ENCODE peak calls at places on chromosomes 16 and 17, in four cellular contexts. One of them, this sample, is unnamed.

GRCh38 chr16:46573834-46574159 is 47.4 kb downstream of the SHCBP1 start:
- DNase-seq in HepG2: no peak
- DNase-seq in K562: no peak
- DNase-seq in GM12878: no peak
- DNase-seq in this sample: no peak

GRCh38 chr17:45394913-45395568 is 37.6 kb downstream of the ARHGAP27 start:
- DNase-seq in GM12878: no peak
- DNase-seq in HepG2: peak
- DNase-seq in K562: peak
- DNase-seq in this sample: peak

GRCh38 chr17:45342871-45343526 is 26.2 kb upstream of the MAP3K14 start:
- DNase-seq in K562: no peak
- DNase-seq in GM12878: no peak
- DNase-seq in HepG2: no peak
- DNase-seq in this sample: no peak

GRCh38 chr17:40062347-40063033 is at the start of gene THRA:
- DNase-seq in GM12878: no peak
- DNase-seq in K562: peak
- DNase-seq in HepG2: no peak
- DNase-seq in this sample: peak

GRCh38 chr16:50152386-50152806 is 710 bp upstream of the TENT4B start:
- DNase-seq in HepG2: no peak
- DNase-seq in GM12878: peak
- DNase-seq in K562: no peak
- DNase-seq in this sample: no peak

GRCh38 chr16:87552772-87553171 is 49.5 kb upstream of the JPH3 start:
- DNase-seq in K562: no peak
- DNase-seq in GM12878: no peak
- DNase-seq in HepG2: no peak
- DNase-seq in this sample: no peak

GRCh38 chr17:48207776-48208175 is 100.2 kb downstream of the SNX11 start:
- DNase-seq in HepG2: no peak
- DNase-seq in K562: no peak
- DNase-seq in GM12878: no peak
- DNase-seq in this sample: no peak

GRCh38 chr17:48241131-48241591 is 133.6 kb downstream of the SNX11 start:
- DNase-seq in HepG2: no peak
- DNase-seq in K562: peak
- DNase-seq in GM12878: peak
- DNase-seq in this sample: no peak

GRCh38 chr17:74968361-74968780 is 4.2 kb downstream of the HID1 start:
- DNase-seq in HepG2: no peak
- DNase-seq in K562: no peak
- DNase-seq in GM12878: no peak
- DNase-seq in this sample: no peak

GRCh38 chr17:61492759-61493526 is 40.7 kb downstream of the TBX4 start:
- DNase-seq in K562: no peak
- DNase-seq in GM12878: no peak
- DNase-seq in HepG2: peak
- DNase-seq in this sample: no peak

GRCh38 chr17:79374087-79374486 is 236.8 kb downstream of the RBFOX3 start:
- DNase-seq in HepG2: no peak
- DNase-seq in K562: no peak
- DNase-seq in GM12878: no peak
- DNase-seq in this sample: no peak

GRCh38 chr17:55321507-55322064 is 56.8 kb downstream of the HLF start:
- DNase-seq in K562: no peak
- DNase-seq in HepG2: no peak
- DNase-seq in GM12878: no peak
- DNase-seq in this sample: no peak

GRCh38 chr16:8568231-8568617 is 22.1 kb downstream of the TMEM114 start:
- DNase-seq in HepG2: no peak
- DNase-seq in GM12878: no peak
- DNase-seq in K562: no peak
- DNase-seq in this sample: no peak

GRCh38 chr16:55988013-55988412 is 112.8 kb upstream of the CES5A start:
- DNase-seq in GM12878: no peak
- DNase-seq in K562: no peak
- DNase-seq in HepG2: no peak
- DNase-seq in this sample: no peak

GRCh38 chr17:66985838-66986237 is 21.3 kb downstream of the CACNG4 start:
- DNase-seq in HepG2: no peak
- DNase-seq in K562: no peak
- DNase-seq in GM12878: no peak
- DNase-seq in this sample: no peak

GRCh38 chr17:45367216-45367615 is 50.4 kb upstream of the MAP3K14 start:
- DNase-seq in HepG2: no peak
- DNase-seq in GM12878: no peak
- DNase-seq in K562: no peak
- DNase-seq in this sample: peak

GRCh38 chr16:62225675-62226074 is 189.4 kb upstream of the CDH8 start:
- DNase-seq in HepG2: peak
- DNase-seq in GM12878: peak
- DNase-seq in K562: peak
- DNase-seq in this sample: peak

GRCh38 chr16:64282181-64282580 is 839.7 kb downstream of the CDH11 start:
- DNase-seq in GM12878: no peak
- DNase-seq in K562: no peak
- DNase-seq in HepG2: no peak
- DNase-seq in this sample: no peak

GRCh38 chr17:49823614-49824013 is 24.3 kb downstream of the TAC4 start:
- DNase-seq in HepG2: no peak
- DNase-seq in K562: no peak
- DNase-seq in GM12878: no peak
- DNase-seq in this sample: no peak

GRCh38 chr17:75317671-75318070 is 28.4 kb upstream of the SLC25A19 start:
- DNase-seq in HepG2: no peak
- DNase-seq in K562: peak
- DNase-seq in GM12878: no peak
- DNase-seq in this sample: no peak

GRCh38 chr17:77025781-77026180 is 115.0 kb upstream of the SEC14L1 start:
- DNase-seq in HepG2: no peak
- DNase-seq in K562: no peak
- DNase-seq in GM12878: no peak
- DNase-seq in this sample: no peak

GRCh38 chr17:77018504-77018903 is 122.3 kb upstream of the SEC14L1 start:
- DNase-seq in GM12878: no peak
- DNase-seq in K562: no peak
- DNase-seq in HepG2: no peak
- DNase-seq in this sample: no peak

GRCh38 chr17:77022766-77023165 is 118.0 kb upstream of the SEC14L1 start:
- DNase-seq in GM12878: no peak
- DNase-seq in K562: no peak
- DNase-seq in HepG2: no peak
- DNase-seq in this sample: no peak

GRCh38 chr17:77020973-77021372 is 119.8 kb upstream of the SEC14L1 start:
- DNase-seq in K562: no peak
- DNase-seq in HepG2: no peak
- DNase-seq in GM12878: no peak
- DNase-seq in this sample: no peak

DNA sequence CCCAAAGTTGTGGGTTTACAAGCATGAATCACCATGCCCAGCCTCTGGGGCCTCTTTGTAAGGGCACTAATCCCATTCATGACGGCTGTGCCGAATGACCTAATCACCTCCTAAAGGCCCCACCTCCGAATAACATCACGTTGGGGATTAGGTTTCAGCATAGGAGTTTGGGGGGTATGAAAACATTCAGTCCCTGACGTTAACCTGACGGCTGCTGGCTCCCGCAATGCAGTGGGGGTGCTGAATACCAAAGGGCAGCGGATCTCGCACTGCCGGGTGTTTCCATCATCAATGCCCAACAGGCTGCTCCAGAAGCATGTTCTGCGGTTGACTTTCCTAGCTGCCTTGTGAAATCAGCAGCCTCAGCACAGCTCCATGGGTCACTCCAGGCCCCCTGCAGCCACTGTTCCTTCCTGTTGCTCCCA is 120.8 kb upstream of the SEC14L1 start:
- DNase-seq in HepG2: peak
- DNase-seq in GM12878: no peak
- DNase-seq in K562: no peak
- DNase-seq in this sample: no peak
- TF ChIP-seq FOXK2 in HepG2: no peak
- TF ChIP-seq FOXK2 in GM12878: no peak
- TF ChIP-seq FOXK2 in K562: no peak
- TF ChIP-seq FOXK2 in this sample: no peak

DNA sequence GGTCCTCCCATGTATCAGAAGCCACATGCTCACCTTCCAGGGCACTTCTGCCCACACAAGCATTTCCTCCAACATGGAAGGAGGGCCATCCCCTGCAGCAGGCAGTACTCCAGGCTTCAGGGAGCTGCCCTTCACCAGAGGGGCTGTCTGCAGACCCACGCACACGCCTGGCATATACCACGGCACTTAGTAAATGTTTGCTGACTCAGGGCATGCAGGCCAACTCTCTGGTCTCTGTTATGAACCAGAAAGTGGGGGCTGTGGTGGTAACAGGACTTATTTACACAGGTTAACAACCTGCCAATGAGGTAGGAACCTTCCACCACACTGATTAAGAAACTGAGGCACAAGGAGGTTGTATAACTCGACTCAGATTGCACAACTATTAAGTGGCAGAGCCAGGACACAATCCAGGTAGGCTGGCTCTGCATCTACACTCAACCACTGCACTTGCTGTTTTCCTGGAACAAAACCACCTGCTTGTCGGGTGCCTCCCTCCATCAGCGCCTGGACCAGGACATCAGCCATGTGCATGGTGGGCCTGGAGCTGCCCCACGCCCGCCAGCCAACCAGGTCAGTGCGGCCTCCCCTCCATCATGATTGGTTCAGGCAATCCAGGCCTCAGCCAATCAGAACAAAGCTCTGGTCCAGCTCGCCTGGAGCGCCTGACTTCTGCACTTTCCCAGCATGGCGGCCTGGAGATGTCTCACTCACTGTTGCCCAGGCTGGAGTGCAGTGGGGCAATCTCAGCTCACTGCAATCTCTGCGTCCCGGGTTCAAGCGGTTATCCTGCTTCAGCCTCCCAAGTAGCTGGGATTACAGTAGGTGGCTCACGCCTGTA is 19.2 kb downstream of the ACTG1 start:
- DNase-seq in HepG2: no peak
- DNase-seq in GM12878: no peak
- DNase-seq in K562: peak
- DNase-seq in this sample: no peak
- TF ChIP-seq FOXK2 in HepG2: no peak
- TF ChIP-seq FOXK2 in GM12878: no peak
- TF ChIP-seq FOXK2 in K562: no peak
- TF ChIP-seq FOXK2 in this sample: no peak

GRCh38 chr16:85570213-85570734 is 42.8 kb upstream of the GSE1 start:
- DNase-seq in GM12878: no peak
- DNase-seq in HepG2: no peak
- DNase-seq in K562: no peak
- DNase-seq in this sample: no peak
- TF ChIP-seq FOXK2 in GM12878: no peak
- TF ChIP-seq FOXK2 in HepG2: no peak
- TF ChIP-seq FOXK2 in K562: no peak
- TF ChIP-seq FOXK2 in this sample: no peak

GRCh38 chr16:31006086-31006385 is 4.4 kb downstream of the STX1B start:
- DNase-seq in HepG2: no peak
- DNase-seq in GM12878: no peak
- DNase-seq in K562: no peak
- DNase-seq in this sample: no peak

GRCh38 chr16:31002810-31003209 is 7.6 kb downstream of the STX1B start:
- DNase-seq in GM12878: no peak
- DNase-seq in HepG2: no peak
- DNase-seq in K562: no peak
- DNase-seq in this sample: no peak

GRCh38 chr16:31003744-31004143 is 6.7 kb downstream of the STX1B start:
- DNase-seq in K562: no peak
- DNase-seq in GM12878: no peak
- DNase-seq in HepG2: no peak
- DNase-seq in this sample: no peak

GRCh38 chr16:31005350-31006085 is 4.9 kb downstream of the STX1B start:
- DNase-seq in GM12878: no peak
- DNase-seq in K562: no peak
- DNase-seq in HepG2: no peak
- DNase-seq in this sample: no peak

GRCh38 chr16:31004658-31005057 is 5.8 kb downstream of the STX1B start:
- DNase-seq in K562: no peak
- DNase-seq in HepG2: no peak
- DNase-seq in GM12878: no peak
- DNase-seq in this sample: no peak
- TF ChIP-seq FOXK2 in K562: no peak
- TF ChIP-seq FOXK2 in HepG2: no peak
- TF ChIP-seq FOXK2 in GM12878: no peak
- TF ChIP-seq FOXK2 in this sample: no peak